ENCODE peak calls at places on chromosome 19, in four cellular contexts. One of them, this sample, is unnamed.
A peak's percentile ranks its signal among the peaks of the same experiment; 100 is the strongest.

GRCh38 chr19:43675269-43675879 is 5.4 kb upstream of the PLAUR start:
- DNase-seq in RWPE2: peak; percentile 96
- DNase-seq in IMR-90: peak; percentile 78
- DNase-seq in stomach: peak; percentile 84
- DNase-seq in this sample: no peak

GRCh38 chr19:55319786-55320185 is 5.4 kb downstream of the TMEM150B start:
- DNase-seq in IMR-90: peak; percentile 28
- DNase-seq in RWPE2: no peak
- DNase-seq in stomach: no peak
- DNase-seq in this sample: no peak

GRCh38 chr19:18437481-18438330 is at the start of gene ISYNA1:
- DNase-seq in IMR-90: peak; percentile 20
- DNase-seq in stomach: peak; percentile 62
- DNase-seq in RWPE2: no peak
- DNase-seq in this sample: no peak

GRCh38 chr19:43152217-43152616 is 34.1 kb downstream of the PSG5 start:
- DNase-seq in RWPE2: no peak
- DNase-seq in IMR-90: peak; percentile 41
- DNase-seq in stomach: no peak
- DNase-seq in this sample: no peak

GRCh38 chr19:29760752-29761502 is 45.9 kb upstream of the C19orf12 start:
- DNase-seq in stomach: no peak
- DNase-seq in IMR-90: no peak
- DNase-seq in RWPE2: no peak
- DNase-seq in this sample: no peak

GRCh38 chr19:54248016-54248601 is 5.5 kb upstream of the LILRA6 start:
- DNase-seq in RWPE2: no peak
- DNase-seq in IMR-90: peak; percentile 26
- DNase-seq in stomach: no peak
- DNase-seq in this sample: no peak

GRCh38 chr19:52670046-52670445 is 31.9 kb upstream of the ZNF83 start:
- DNase-seq in IMR-90: no peak
- DNase-seq in stomach: no peak
- DNase-seq in RWPE2: peak; percentile 73
- DNase-seq in this sample: no peak

GRCh38 chr19:49017666-49018351 is 918 bp upstream of the LHB start:
- DNase-seq in stomach: peak; percentile 53
- DNase-seq in RWPE2: peak; percentile 66
- DNase-seq in IMR-90: peak; percentile 45
- DNase-seq in this sample: no peak

GRCh38 chr19:16319466-16319865 is 5.2 kb upstream of the KLF2 start:
- DNase-seq in IMR-90: peak; percentile 49
- DNase-seq in stomach: no peak
- DNase-seq in RWPE2: no peak
- DNase-seq in this sample: no peak

GRCh38 chr19:54606891-54607781 is 13.7 kb downstream of the LILRA1 start:
- DNase-seq in IMR-90: no peak
- DNase-seq in RWPE2: no peak
- DNase-seq in stomach: peak; percentile 16
- DNase-seq in this sample: no peak

GRCh38 chr19:18364826-18365528 is 21.0 kb upstream of the GDF15 start:
- DNase-seq in RWPE2: peak; percentile 90
- DNase-seq in IMR-90: peak; percentile 100
- DNase-seq in stomach: peak; percentile 92
- DNase-seq in this sample: no peak

GRCh38 chr19:48145596-48146254 is 24.4 kb downstream of the LIG1 start:
- DNase-seq in IMR-90: no peak
- DNase-seq in stomach: no peak
- DNase-seq in RWPE2: no peak
- DNase-seq in this sample: no peak

GRCh38 chr19:55117063-55117635 is 288 bp downstream of the PPP1R12C start:
- DNase-seq in IMR-90: no peak
- DNase-seq in stomach: no peak
- DNase-seq in RWPE2: no peak
- DNase-seq in this sample: no peak

GRCh38 chr19:28296506-28296905 is 916.4 kb downstream of the UQCRFS1 start:
- DNase-seq in stomach: no peak
- DNase-seq in IMR-90: no peak
- DNase-seq in RWPE2: no peak
- DNase-seq in this sample: no peak

GRCh38 chr19:14764401-14764800 is 14.0 kb downstream of the ADGRE2 start:
- DNase-seq in IMR-90: no peak
- DNase-seq in RWPE2: peak; percentile 29
- DNase-seq in stomach: no peak
- DNase-seq in this sample: no peak

GRCh38 chr19:28289294-28290063 is 923.5 kb downstream of the UQCRFS1 start:
- DNase-seq in IMR-90: no peak
- DNase-seq in stomach: no peak
- DNase-seq in RWPE2: no peak
- DNase-seq in this sample: no peak

GRCh38 chr19:34235425-34235940 is 18.9 kb upstream of the GARRE1 start:
- DNase-seq in RWPE2: no peak
- DNase-seq in stomach: no peak
- DNase-seq in IMR-90: no peak
- DNase-seq in this sample: no peak

GRCh38 chr19:31249217-31249616 is 100.0 kb downstream of the TSHZ3 start:
- DNase-seq in stomach: no peak
- DNase-seq in RWPE2: no peak
- DNase-seq in IMR-90: no peak
- DNase-seq in this sample: no peak

GRCh38 chr19:398719-399118 is 10.2 kb downstream of the C2CD4C start:
- DNase-seq in IMR-90: no peak
- DNase-seq in stomach: no peak
- DNase-seq in RWPE2: peak; percentile 36
- DNase-seq in this sample: peak; percentile 80

GRCh38 chr19:13441810-13442512 is 64.3 kb downstream of the CACNA1A start:
- DNase-seq in IMR-90: peak; percentile 51
- DNase-seq in stomach: no peak
- DNase-seq in RWPE2: no peak
- DNase-seq in this sample: no peak

GRCh38 chr19:58562126-58563033 is 4.0 kb upstream of the UBE2M start:
- DNase-seq in RWPE2: no peak
- DNase-seq in stomach: peak; percentile 48
- DNase-seq in IMR-90: peak; percentile 39
- DNase-seq in this sample: peak; percentile 93

GRCh38 chr19:55118401-55118991 is 1.1 kb upstream of the PPP1R12C start:
- DNase-seq in IMR-90: no peak
- DNase-seq in stomach: no peak
- DNase-seq in RWPE2: no peak
- DNase-seq in this sample: no peak

GRCh38 chr19:46935066-46935663 is 74.4 kb downstream of the ARHGAP35 start:
- DNase-seq in stomach: no peak
- DNase-seq in IMR-90: peak; percentile 18
- DNase-seq in RWPE2: no peak
- DNase-seq in this sample: no peak

GRCh38 chr19:18208098-18208951 is 4.5 kb upstream of the RAB3A start:
- DNase-seq in RWPE2: no peak
- DNase-seq in IMR-90: peak; percentile 94
- DNase-seq in stomach: no peak
- DNase-seq in this sample: no peak

GRCh38 chr19:43525836-43526771 is 897 bp downstream of the ETHE1 start:
- DNase-seq in stomach: peak; percentile 38
- DNase-seq in IMR-90: peak; percentile 9
- DNase-seq in RWPE2: no peak
- DNase-seq in this sample: peak; percentile 85

DNA sequence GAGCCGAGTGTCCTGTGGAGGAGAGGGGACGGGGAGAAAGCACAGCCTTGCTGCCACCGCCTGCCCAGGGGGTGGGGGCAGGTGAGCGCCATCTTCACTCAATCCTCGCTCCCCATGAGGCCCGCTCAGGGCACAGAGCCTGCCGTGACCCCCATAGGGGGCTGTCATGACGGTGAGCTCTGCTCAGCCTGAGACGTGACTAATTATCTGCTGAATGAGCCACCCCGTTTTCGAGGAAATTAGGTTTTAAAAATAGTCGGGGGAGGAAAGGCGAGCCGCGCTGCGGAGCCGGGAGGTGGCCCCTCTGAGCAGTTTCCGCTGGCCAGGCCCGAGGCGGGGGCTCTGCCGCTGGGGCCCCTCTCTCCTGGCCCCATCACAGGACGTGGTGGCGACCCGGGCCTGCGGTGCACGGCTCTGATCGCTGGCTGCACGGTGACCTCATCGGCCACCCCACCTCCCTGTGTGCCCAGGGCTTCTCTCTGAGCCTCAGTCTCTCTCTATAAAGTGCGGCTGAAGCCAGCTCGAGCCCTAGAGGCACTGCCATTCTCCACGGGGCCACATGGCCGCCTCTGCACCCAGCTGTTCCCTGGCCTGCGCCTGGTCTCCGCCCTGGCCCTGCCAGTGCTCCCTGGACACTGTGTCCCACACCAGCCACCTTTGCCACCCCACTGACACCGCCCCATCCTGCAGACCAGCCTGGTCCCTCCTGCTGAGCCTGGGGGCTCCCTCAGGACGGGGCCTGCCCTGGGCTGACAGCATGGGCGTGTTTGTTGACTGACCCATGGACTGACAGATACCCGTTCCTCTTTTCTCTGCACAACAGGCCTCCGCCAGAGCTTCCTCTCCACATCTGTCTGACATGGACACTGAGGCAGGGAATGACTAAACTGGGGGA is 28.3 kb downstream of the PIP5K1C start:
- DNase-seq in RWPE2: no peak
- DNase-seq in stomach: no peak
- DNase-seq in IMR-90: peak; percentile 20
- DNase-seq in this sample: no peak
- TF ChIP-seq CTCF in RWPE2: no peak
- TF ChIP-seq CTCF in stomach: no peak
- TF ChIP-seq CTCF in IMR-90: peak; percentile 28
- TF ChIP-seq CTCF in this sample: peak; percentile 68

DNA sequence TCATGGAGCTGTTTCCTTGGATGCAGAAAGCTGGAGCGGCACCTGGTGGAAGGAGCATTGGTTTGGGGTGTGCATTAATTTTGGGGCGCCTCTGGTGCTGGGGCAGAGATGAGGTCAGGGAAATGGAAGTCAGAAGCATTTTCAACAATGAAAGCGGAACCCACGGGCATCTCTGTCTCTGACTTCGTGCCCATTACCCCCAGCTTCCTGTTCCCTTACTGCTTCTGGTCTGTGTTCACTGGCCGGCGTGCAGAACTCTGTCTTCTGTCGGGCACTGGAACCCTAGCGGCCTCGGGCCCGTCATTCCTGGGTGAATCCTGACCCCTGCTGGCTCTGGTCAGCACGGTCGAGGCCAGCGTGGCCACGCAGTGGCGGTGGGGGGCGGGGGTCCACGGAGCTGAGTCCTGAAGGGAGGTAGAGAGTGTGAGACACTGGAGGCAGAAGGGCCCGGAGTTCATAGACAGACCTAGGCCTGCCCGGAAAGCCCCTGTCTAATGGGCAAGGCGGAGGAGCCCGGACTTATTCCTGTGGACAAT is 7.9 kb upstream of the LINGO3 start:
- DNase-seq in IMR-90: peak; percentile 56
- DNase-seq in stomach: peak; percentile 65
- DNase-seq in RWPE2: no peak
- DNase-seq in this sample: peak; percentile 90
- TF ChIP-seq CTCF in IMR-90: peak; percentile 83
- TF ChIP-seq CTCF in stomach: no peak
- TF ChIP-seq CTCF in RWPE2: no peak
- TF ChIP-seq CTCF in this sample: peak; percentile 85

DNA sequence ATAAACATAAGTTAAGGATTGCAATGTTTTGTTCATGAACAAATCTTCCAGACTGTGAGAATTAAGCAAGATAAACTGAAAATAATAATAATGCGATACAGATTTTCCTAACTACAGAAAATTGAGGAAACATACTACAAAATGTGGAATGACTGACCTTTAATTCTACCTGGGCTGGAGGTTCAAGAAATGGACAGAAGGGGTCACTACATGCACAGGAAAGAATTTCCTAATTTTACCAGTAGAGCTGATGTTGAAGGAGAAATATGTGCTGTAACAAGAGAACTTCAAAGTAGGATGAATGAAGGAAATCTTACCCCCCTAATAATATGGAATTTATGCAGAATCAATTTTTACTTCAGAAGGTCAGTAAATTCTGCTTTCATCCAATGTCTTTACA is 62.3 kb downstream of the ZNF627 start:
- DNase-seq in IMR-90: peak; percentile 12
- DNase-seq in RWPE2: no peak
- DNase-seq in stomach: no peak
- DNase-seq in this sample: no peak
- TF ChIP-seq CTCF in IMR-90: peak; percentile 45
- TF ChIP-seq CTCF in RWPE2: peak; percentile 61
- TF ChIP-seq CTCF in stomach: no peak
- TF ChIP-seq CTCF in this sample: peak; percentile 73

DNA sequence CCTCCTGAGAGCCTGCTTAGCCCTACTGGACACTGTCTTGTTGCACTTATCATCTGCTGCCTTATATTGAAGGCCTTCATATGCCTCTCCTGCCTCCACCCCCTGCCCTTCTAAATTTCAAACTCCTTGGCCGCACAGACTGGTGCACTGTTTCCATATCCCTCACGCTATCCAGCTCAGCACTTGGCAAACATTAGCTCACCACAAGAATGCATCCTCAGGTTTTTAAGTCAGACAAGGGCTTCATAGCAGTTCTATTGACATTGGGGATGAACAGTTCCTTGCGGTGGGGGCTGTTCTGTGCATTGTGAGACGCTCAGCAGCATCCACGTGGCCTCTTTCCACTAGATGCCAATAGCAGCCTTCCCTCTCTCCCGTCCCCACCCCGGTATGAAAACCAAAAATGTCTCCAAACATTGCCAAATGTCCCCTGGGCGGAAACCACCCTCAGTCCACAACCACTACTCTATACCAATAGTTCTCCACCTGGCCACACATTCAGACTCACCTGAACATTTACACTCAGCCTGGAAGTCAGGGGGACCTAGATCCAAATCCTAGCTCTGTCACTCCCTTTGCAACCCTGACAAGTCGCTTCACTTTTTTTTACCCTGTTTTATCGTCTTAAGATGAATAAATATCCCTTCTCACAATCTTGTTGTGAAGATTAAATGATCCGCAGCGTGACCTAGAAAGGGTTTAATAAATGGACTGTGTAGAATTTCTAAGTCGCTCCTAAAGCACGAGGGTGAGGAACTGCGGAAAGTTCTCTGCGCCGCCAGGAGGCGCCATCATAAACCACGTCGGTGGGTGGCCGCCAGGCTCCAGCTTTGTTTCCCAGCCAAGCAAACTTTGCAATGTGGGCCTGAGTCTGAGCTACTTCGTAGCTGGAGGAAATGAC is 3.6 kb upstream of the CEACAM3 start:
- DNase-seq in RWPE2: no peak
- DNase-seq in stomach: peak; percentile 61
- DNase-seq in IMR-90: peak; percentile 36
- DNase-seq in this sample: no peak
- TF ChIP-seq CTCF in RWPE2: peak; percentile 62
- TF ChIP-seq CTCF in stomach: peak; percentile 50
- TF ChIP-seq CTCF in IMR-90: peak; percentile 56
- TF ChIP-seq CTCF in this sample: peak; percentile 64